ENCODE peak calls at places on chromosomes 6 and 20, in seven cellular contexts. F, S, D, J, V, B and W are unnamed samples.

GRCh38 chr6:25596928-25597818 is 54.8 kb upstream of the SCGN start:
- DNase-seq in B (no peak), F (no peak), D (no peak), V (no peak), J (no peak), S (no peak), W (no peak)

GRCh38 chr6:85997206-85997605 is 354.5 kb upstream of the SYNCRIP start:
- DNase-seq in V (peak; percentile 2), B (no peak), S (no peak), J (no peak), D (no peak), F (no peak), W (no peak)

GRCh38 chr6:141521440-141521839 is 611.3 kb upstream of the GJE1 start:
- DNase-seq in B (no peak), S (no peak), D (no peak), V (no peak), F (no peak), J (no peak), W (no peak)

GRCh38 chr6:133917781-133918180 is 28.9 kb downstream of the TCF21 start:
- DNase-seq in D (no peak), J (no peak), F (no peak), B (no peak), V (no peak), S (no peak), W (no peak)

GRCh38 chr6:150967910-150968309 is 102.4 kb downstream of the MTHFD1L start:
- DNase-seq in V (no peak), D (no peak), B (no peak), F (no peak), J (no peak), S (no peak), W (no peak)

GRCh38 chr6:101545171-101545570 is 151.7 kb downstream of the GRIK2 start:
- DNase-seq in S (no peak), J (no peak), F (no peak), D (no peak), V (no peak), B (no peak), W (no peak)

GRCh38 chr20:59666586-59666985 is 62.2 kb downstream of the PHACTR3 start:
- DNase-seq in D (no peak), F (no peak), B (no peak), J (no peak), S (no peak), V (no peak), W (no peak)

GRCh38 chr6:37099442-37099841 is 70.5 kb upstream of the PIM1 start:
- DNase-seq in V (peak; percentile 18), J (no peak), F (no peak), B (no peak), S (no peak), D (no peak), W (no peak)

GRCh38 chr6:136927313-136927712 is 5.2 kb downstream of the SLC35D3 start:
- DNase-seq in J (peak; percentile 10), B (no peak), S (no peak), D (peak; percentile 14), F (peak; percentile 2), V (no peak), W (no peak)

GRCh38 chr6:134405386-134406087 is 87.6 kb upstream of the SGK1 start:
- DNase-seq in B (no peak), V (no peak), F (no peak), S (no peak), J (no peak), D (no peak), W (no peak)

GRCh38 chr20:63223121-63223825 is 7.3 kb upstream of the YTHDF1 start:
- DNase-seq in B (peak; percentile 21), J (peak; percentile 60), F (peak; percentile 58), D (peak; percentile 54), V (peak; percentile 50), S (no peak), W (no peak)